ENCODE peak calls at places on chromosome 1, in six cellular contexts. N is activated CD4-positive, alpha-beta T cell treated with anti-CD3 and anti-CD28 coated beads for 48 hours; K is lower leg skin; D is substantia nigra; J is NCI-H510A; S is AG20443. A is an unnamed sample.

GRCh38 chr1:185971688-185972087 is 237.5 kb downstream of the HMCN1 start:
- DNase-seq in N (no peak), K (no peak), J (no peak), S (no peak), D (no peak), A (no peak)

GRCh38 chr1:165235777-165236285 is 120.7 kb downstream of the LMX1A start:
- DNase-seq in K (no peak), D (no peak), S (peak), J (no peak), N (no peak), A (no peak)

GRCh38 chr1:15411593-15412487 is 2.2 kb downstream of the EFHD2 start:
- DNase-seq in D (peak), N (peak), J (no peak), K (peak), S (no peak), A (peak)

GRCh38 chr1:88061106-88061829 is 622.8 kb upstream of the PKN2 start:
- DNase-seq in D (peak), N (peak), J (peak), K (peak), S (peak), A (no peak)

GRCh38 chr1:206828765-206829164 is 36.7 kb upstream of the IL20 start:
- DNase-seq in J (no peak), N (no peak), K (no peak), S (no peak), D (no peak), A (no peak)

GRCh38 chr1:2148691-2149090 is 45.9 kb downstream of the FAAP20 start:
- DNase-seq in N (peak), K (no peak), S (no peak), J (no peak), D (no peak), A (peak)

GRCh38 chr1:32766328-32766972 is 50.7 kb downstream of the YARS1 start:
- DNase-seq in D (no peak), J (no peak), S (no peak), N (no peak), K (no peak), A (no peak)

GRCh38 chr1:16922885-16923431 is 1.2 kb downstream of the CROCC start:
- DNase-seq in S (no peak), D (no peak), J (no peak), N (no peak), K (no peak), A (no peak)

GRCh38 chr1:31653761-31654160 is 9.1 kb upstream of the PEF1 start:
- DNase-seq in S (no peak), K (no peak), D (no peak), J (no peak), N (no peak), A (no peak)

GRCh38 chr1:29736582-29737188 is 500.4 kb downstream of the PTPRU start:
- DNase-seq in S (peak), J (no peak), D (no peak), N (peak), K (no peak), A (no peak)

A was measured in activated T-helper 9 cell treated with anti-CD3 and anti-CD28 coated beads, Interleukin-2, amount 50 U/mL, for 16 hours.